ENCODE peak calls at places on chromosomes 1 and 21, in six cellular contexts. Q is uterus; H is dorsolateral prefrontal cortex; S is body of pancreas; L is neuronal stem cell; N is naive thymus-derived CD4-positive, alpha-beta T cell. D is an unnamed sample.
A peak's percentile ranks its signal among the peaks of the same experiment; 100 is the strongest.

GRCh38 chr1:103372866-103373265 is 152.6 kb upstream of the RNPC3 start:
- DNase-seq in N (no peak), H (no peak), Q (no peak), S (no peak), L (no peak), D (no peak)

GRCh38 chr1:68116643-68117235 is 66.3 kb upstream of the DIRAS3 start:
- DNase-seq in N (peak; percentile 22), Q (peak; percentile 49), H (no peak), L (peak; percentile 49), S (peak; percentile 65), D (no peak)

GRCh38 chr21:38712076-38712475 is 93.7 kb upstream of the ETS2 start:
- DNase-seq in N (no peak), S (no peak), H (no peak), L (no peak), Q (peak; percentile 21), D (no peak)

GRCh38 chr1:155320661-155321576 is at the start of gene RUSC1:
- DNase-seq in H (peak; percentile 90), N (peak; percentile 72), S (peak; percentile 76), Q (peak; percentile 84), L (no peak), D (peak; percentile 89)

GRCh38 chr21:33042812-33043211 is 17.1 kb downstream of the OLIG2 start:
- DNase-seq in L (no peak), S (no peak), Q (no peak), N (no peak), H (no peak), D (no peak)

GRCh38 chr1:77370588-77371306 is 88.9 kb downstream of the AK5 start:
- DNase-seq in L (no peak), S (no peak), H (no peak), N (no peak), Q (no peak), D (no peak)

GRCh38 chr21:32048353-32048752 is 175.5 kb downstream of the HUNK start:
- DNase-seq in H (no peak), L (no peak), Q (no peak), S (no peak), N (no peak), D (no peak)

GRCh38 chr1:24952413-24952841 is 22.4 kb upstream of the RUNX3 start:
- DNase-seq in L (no peak), H (no peak), S (no peak), Q (no peak), N (no peak), D (no peak)

GRCh38 chr1:185787238-185787637 is 53.0 kb downstream of the HMCN1 start:
- DNase-seq in H (no peak), Q (no peak), L (no peak), S (no peak), N (no peak), D (no peak)

GRCh38 chr1:106676021-106676420 is 380.5 kb upstream of the PRMT6 start:
- DNase-seq in Q (no peak), L (no peak), N (no peak), H (no peak), S (no peak), D (no peak)

GRCh38 chr1:109357673-109358072 is 40.0 kb downstream of the SORT1 start:
- DNase-seq in H (no peak), N (no peak), Q (no peak), S (no peak), L (no peak), D (no peak)

GRCh38 chr1:8880068-8880676 is 1.7 kb upstream of the ENO1 start:
- DNase-seq in H (no peak), L (no peak), N (no peak), S (peak; percentile 72), Q (peak; percentile 75), D (no peak)

GRCh38 chr1:152513081-152513480 is 1.2 kb upstream of the CRCT1 start:
- DNase-seq in S (no peak), L (no peak), Q (no peak), N (no peak), H (no peak), D (no peak)

GRCh38 chr21:28142692-28143091 is 850.0 kb downstream of the LTN1 start:
- DNase-seq in S (no peak), L (no peak), H (no peak), Q (no peak), N (no peak), D (no peak)

GRCh38 chr21:46255166-46255565 is 26.6 kb upstream of the LSS start:
- DNase-seq in Q (no peak), S (no peak), N (no peak), L (no peak), H (no peak), D (no peak)

GRCh38 chr1:209417761-209418160 is 165.8 kb upstream of the CAMK1G start:
- DNase-seq in H (no peak), N (no peak), Q (no peak), L (no peak), S (no peak), D (no peak)

DNA sequence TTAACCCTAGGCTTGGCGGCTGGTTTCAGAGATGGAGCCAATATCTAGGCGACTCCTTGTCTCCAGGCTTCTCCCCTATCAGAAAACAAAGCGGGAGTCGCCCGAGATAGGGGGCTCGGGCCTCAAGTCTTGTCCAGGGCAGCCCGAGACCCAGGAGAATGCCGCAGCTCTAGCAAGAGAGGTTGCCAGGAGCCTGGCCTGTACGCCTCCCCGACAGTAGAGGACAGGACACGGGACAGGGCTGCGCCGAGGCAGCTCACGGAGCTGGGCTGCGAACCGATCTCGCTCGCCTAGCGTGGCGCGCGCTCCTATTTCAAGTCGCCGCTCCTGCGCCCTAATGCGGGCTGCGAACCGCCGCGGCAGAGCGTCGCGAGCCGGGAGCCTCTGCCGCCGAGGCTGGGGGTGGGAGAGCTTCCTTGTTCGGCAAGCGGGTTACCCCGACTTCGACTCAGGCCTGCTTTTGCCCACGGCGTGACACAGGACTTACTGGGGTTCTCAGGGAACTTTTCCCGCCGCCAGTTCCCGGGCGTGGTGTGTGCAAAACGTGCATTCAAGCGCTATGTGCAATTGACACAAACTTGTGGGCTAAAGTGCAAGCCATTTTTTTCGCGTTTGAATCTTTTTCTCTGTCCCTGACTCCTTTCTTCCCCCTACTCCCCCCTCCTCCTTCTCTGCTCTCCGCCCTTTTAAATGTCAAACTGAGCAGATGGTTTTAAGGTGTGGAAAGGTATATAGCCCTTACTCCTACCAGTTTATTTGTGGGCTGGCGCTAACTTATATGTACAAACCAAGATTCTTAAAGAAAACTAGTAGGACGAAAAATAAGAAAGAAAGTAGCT is 2.4 kb upstream of the PROX1 start:
- DNase-seq in L (no peak), S (peak; percentile 26), H (no peak), N (no peak), Q (no peak), D (no peak)
- H3K27me3 ChIP-seq in L (peaks cover 67% of the 10 kb centered on the region), S (peaks cover 7% of the 10 kb centered on the region), H (peaks cover 12% of the 10 kb centered on the region), N (peaks cover 49% of the 10 kb centered on the region), Q (peaks cover 31% of the 10 kb centered on the region), D (peaks cover 84% of the 10 kb centered on the region)

DNA sequence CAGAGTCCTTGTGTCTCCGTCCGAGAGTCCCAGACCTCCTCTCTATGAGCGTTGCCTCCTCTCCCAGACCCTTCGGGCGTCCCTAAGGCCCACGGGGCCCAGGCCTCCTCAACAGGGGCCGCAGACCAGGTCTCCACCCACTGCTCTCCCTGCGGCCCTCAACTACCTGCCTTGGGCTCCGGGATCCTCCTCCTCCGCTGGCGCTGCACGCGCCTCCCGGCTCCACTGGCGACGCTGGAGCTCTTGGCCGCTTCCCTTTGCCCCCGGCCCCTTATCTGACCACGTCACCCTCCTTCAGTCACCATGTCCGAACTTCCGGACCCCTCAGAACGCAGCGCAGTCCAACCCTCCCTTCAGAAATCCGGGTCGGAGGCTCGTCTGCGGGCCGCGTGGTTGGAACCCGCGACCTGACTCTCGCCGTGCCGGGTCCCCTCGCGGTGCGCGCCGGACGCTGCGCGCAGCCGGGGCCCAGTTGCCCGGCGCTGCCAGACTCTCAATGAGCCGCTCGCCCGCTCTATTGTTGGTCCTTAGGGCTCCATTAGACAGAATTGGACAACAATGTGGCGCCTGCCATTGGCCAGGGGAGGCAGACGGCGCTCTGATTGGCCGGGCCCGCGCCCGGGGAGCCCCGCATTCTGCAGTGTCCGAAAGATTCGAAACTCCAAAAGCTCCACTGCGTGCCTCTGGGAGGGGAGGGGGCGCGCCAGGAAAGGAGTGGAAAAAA is at the start of gene DMRTA2:
- DNase-seq in N (no peak), L (peak; percentile 84), H (no peak), S (no peak), Q (no peak), D (no peak)
- H3K27me3 ChIP-seq in N (peaks cover 25% of the 10 kb centered on the region), L (peaks cover 100% of the 10 kb centered on the region), H (peaks cover 85% of the 10 kb centered on the region), S (peaks cover 78% of the 10 kb centered on the region), Q (no peaks in the 10 kb centered on the region), D (peaks cover 100% of the 10 kb centered on the region)

GRCh38 chr21:44517175-44517899 is 22.7 kb downstream of the KRTAP10-1 start:
- DNase-seq in N (no peak), H (no peak), L (no peak), S (peak; percentile 97), Q (no peak), D (no peak)

GRCh38 chr21:44519346-44520325 is 20.4 kb downstream of the KRTAP10-1 start:
- DNase-seq in H (no peak), Q (no peak), N (no peak), L (no peak), S (no peak), D (peak; percentile 7)

GRCh38 chr21:44520326-44521300 is 19.4 kb downstream of the KRTAP10-1 start:
- DNase-seq in Q (no peak), H (no peak), S (no peak), L (no peak), N (no peak), D (peak; percentile 7)

GRCh38 chr21:44516828-44517174 is 23.2 kb downstream of the KRTAP10-1 start:
- DNase-seq in Q (no peak), S (no peak), L (no peak), H (no peak), N (no peak), D (no peak)

GRCh38 chr21:44518684-44519083 is 21.3 kb downstream of the KRTAP10-1 start:
- DNase-seq in S (no peak), Q (no peak), L (no peak), H (no peak), N (no peak), D (no peak)
- H3K27me3 ChIP-seq in S (no peaks in the 10 kb centered on the region), Q (no peaks in the 10 kb centered on the region), L (no peaks in the 10 kb centered on the region), H (no peaks in the 10 kb centered on the region), N (no peaks in the 10 kb centered on the region), D (peaks cover 36% of the 10 kb centered on the region)

GRCh38 chr21:44453120-44453519 is 2.2 kb upstream of the LRRC3 start:
- DNase-seq in L (no peak), Q (no peak), H (no peak), N (no peak), S (no peak), D (no peak)
- H3K27me3 ChIP-seq in L (peaks cover 18% of the 10 kb centered on the region), Q (no peaks in the 10 kb centered on the region), H (peaks cover 5% of the 10 kb centered on the region), N (no peaks in the 10 kb centered on the region), S (no peaks in the 10 kb centered on the region), D (peaks cover 26% of the 10 kb centered on the region)

DNA sequence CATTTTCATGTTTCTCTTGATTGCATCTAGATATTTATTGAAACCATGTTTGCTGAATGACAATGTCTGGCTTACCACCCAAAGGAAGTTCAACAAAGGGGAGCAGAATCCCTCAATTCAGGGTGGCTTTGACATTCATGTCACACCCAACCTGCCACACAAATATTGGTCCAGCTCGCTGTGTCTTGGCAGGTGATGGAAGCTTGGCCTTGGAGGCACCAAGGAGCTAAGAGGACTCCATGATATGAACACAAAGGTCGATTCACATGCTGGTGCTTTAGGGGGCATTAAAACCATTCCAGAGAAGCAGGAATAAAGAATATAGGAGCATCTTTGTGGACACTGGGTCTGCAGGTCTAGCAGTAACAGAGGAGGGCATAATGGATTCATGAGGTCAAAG is 114.8 kb downstream of the RUNX1 start:
- DNase-seq in N (no peak), H (no peak), L (no peak), S (no peak), Q (no peak), D (no peak)
- H3K27me3 ChIP-seq in N (no peaks in the 10 kb centered on the region), H (no peaks in the 10 kb centered on the region), L (no peaks in the 10 kb centered on the region), S (no peaks in the 10 kb centered on the region), Q (no peaks in the 10 kb centered on the region), D (peaks cover 71% of the 10 kb centered on the region)

D was measured in left ventricle myocardium inferior.